ENCODE peak calls at places on chromosomes 3 and 15, in six cellular contexts. Y is astrocyte, I is stomach, O is breast epithelium, F is psoas muscle, S is cardiac muscle cell. E is an unnamed sample. For H3K4me1, the result is how much of the 10 kb centered on the place peaks cover.

GRCh38 chr15:65773386-65774111 is 18.5 kb downstream of the DENND4A start:
- DNase-seq in S (no peak), F (no peak), I (no peak), O (no peak), Y (no peak), E (no peak)

GRCh38 chr15:95946946-95947345 is 383.6 kb upstream of the NR2F2 start:
- DNase-seq in Y (no peak), O (no peak), S (peak), I (no peak), F (no peak), E (no peak)

GRCh38 chr15:31263751-31264533 is 62.7 kb upstream of the KLF13 start:
- DNase-seq in S (no peak), Y (no peak), F (peak), O (peak), I (peak), E (peak)

GRCh38 chr3:108343479-108343870 is 47.1 kb downstream of the HHLA2 start:
- DNase-seq in S (no peak), I (no peak), O (no peak), Y (no peak), F (no peak), E (no peak)

GRCh38 chr3:170321326-170322034 is 36.0 kb upstream of the SKIL start:
- DNase-seq in S (no peak), O (no peak), F (no peak), I (no peak), Y (peak), E (no peak)

GRCh38 chr3:27494784-27495183 is 10.6 kb upstream of the SLC4A7 start:
- DNase-seq in F (no peak), I (no peak), S (no peak), Y (no peak), O (no peak), E (no peak)

GRCh38 chr15:72751751-72752455 is 31.7 kb downstream of the ADPGK start:
- DNase-seq in Y (peak), F (no peak), I (no peak), S (no peak), O (no peak), E (no peak)

GRCh38 chr15:62545392-62546227 is 380.5 kb upstream of the C2CD4B start:
- DNase-seq in S (no peak), I (peak), F (peak), Y (peak), O (peak), E (no peak)

GRCh38 chr3:181030948-181031347 is 41.4 kb upstream of the DNAJC19 start:
- DNase-seq in S (no peak), O (no peak), Y (no peak), I (no peak), F (no peak), E (no peak)

GRCh38 chr3:80350771-80351170 is 583.0 kb upstream of the ROBO1 start:
- DNase-seq in O (no peak), S (no peak), F (no peak), Y (peak), I (no peak), E (no peak)

GRCh38 chr3:170425491-170426239 is 7.0 kb downstream of the CLDN11 start:
- DNase-seq in I (no peak), Y (no peak), O (no peak), S (no peak), F (no peak), E (no peak)

GRCh38 chr15:60255390-60255789 is 142.4 kb downstream of the ANXA2 start:
- DNase-seq in I (no peak), Y (no peak), S (no peak), O (no peak), F (no peak), E (no peak)

GRCh38 chr15:76961277-76962010 is 29.9 kb downstream of the RCN2 start:
- DNase-seq in I (no peak), S (no peak), Y (no peak), F (no peak), O (no peak), E (no peak)

DNA sequence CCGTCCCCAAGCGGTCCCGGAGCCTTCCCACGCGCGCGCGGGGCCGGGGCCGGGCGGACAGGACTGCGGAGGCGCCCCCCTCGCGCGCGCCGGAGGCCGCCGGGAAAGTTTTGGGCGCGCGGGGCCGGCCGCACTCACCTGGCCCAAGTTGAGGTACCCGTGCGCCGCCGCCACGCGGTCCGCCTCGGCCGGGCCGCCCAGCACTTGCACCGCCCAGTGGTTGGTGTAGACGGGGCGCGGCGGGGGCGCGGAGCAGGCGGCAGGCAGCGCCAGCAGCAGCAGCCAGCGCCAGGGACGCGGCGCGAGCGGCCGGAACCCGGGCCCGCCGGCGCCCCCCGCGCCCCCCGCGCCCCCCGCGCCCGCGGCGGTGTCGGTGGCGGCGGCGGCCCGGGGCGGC is 273 bp downstream of the PCSK6 start:
- DNase-seq in O (no peak), Y (no peak), S (peak), F (peak), I (peak), E (no peak)
- TF ChIP-seq CTCF in O (no peak), Y (no peak), S (no peak), F (no peak), I (no peak), E (no peak)

GRCh38 chr3:187997946-187998561 is 155.9 kb upstream of the LPP start:
- DNase-seq in F (no peak), S (no peak), I (no peak), O (no peak), Y (no peak), E (no peak)

GRCh38 chr3:187998611-187999010 is 155.3 kb upstream of the LPP start:
- DNase-seq in Y (no peak), I (no peak), O (no peak), S (no peak), F (no peak), E (no peak)

GRCh38 chr3:187997490-187997889 is 156.5 kb upstream of the LPP start:
- DNase-seq in O (no peak), Y (peak), S (no peak), F (no peak), I (no peak), E (no peak)

GRCh38 chr3:187994221-187995085 is 159.5 kb upstream of the LPP start:
- DNase-seq in F (no peak), I (no peak), S (no peak), Y (peak), O (no peak), E (no peak)

DNA sequence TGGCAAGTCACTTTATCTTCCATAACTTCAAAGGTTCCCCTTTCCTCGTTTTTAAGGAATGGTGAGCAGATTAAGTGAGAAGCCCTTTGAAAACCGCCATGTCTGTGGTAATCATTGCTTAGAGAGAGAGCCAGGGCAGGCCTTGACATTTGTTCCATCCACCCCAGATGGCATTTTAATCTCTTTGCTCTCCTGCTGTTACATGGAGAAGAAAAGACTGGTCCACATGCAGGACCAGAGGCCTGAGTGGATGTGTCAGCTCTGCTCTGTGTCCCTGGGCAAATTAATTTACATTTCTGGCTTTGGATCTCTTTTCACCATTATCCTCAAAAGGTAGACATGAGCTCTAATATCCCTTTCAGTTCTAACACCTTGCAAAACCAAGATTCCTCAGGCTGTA is 157.3 kb upstream of the LPP start:
- DNase-seq in S (no peak), Y (no peak), F (no peak), O (no peak), I (no peak), E (no peak)
- H3K4me1 ChIP-seq in S (under half), Y (under half), F (under half), O (under half), I (under half), E (under half)

DNA sequence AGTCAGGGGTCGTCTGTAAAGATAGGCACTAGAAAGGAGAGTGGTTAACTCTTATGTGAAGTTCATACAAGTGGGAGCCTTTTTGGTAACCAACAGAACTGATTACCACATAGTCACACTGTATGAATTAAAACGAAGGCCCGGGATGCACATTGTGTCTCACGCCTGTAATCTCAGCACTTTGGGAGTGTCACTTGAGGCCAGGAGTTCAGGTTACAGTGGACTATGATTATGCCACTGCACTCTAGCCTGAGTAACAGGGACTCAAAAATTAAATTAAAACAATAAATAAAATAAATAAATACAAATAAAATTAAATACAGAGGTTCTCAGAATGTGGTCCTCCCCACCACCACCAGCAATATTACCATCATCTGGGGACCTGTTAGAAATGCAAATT is 467 bp downstream of the DNAAF4 start:
- DNase-seq in Y (no peak), F (no peak), S (no peak), I (no peak), O (no peak), E (no peak)
- H3K27ac ChIP-seq in Y (no peak), F (no peak), S (no peak), I (no peak), O (no peak), E (no peak)

GRCh38 chr3:34108976-34109375 is 310.5 kb downstream of the PDCD6IP start:
- DNase-seq in O (no peak), I (no peak), F (no peak), S (no peak), Y (no peak), E (no peak)

GRCh38 chr3:34109846-34110245 is 311.4 kb downstream of the PDCD6IP start:
- DNase-seq in F (no peak), S (no peak), Y (no peak), I (no peak), O (no peak), E (no peak)

GRCh38 chr3:34106379-34106778 is 307.9 kb downstream of the PDCD6IP start:
- DNase-seq in S (no peak), O (no peak), F (no peak), I (no peak), Y (no peak), E (no peak)

GRCh38 chr3:34107669-34108068 is 309.2 kb downstream of the PDCD6IP start:
- DNase-seq in I (no peak), F (no peak), S (no peak), Y (no peak), O (no peak), E (no peak)

DNA sequence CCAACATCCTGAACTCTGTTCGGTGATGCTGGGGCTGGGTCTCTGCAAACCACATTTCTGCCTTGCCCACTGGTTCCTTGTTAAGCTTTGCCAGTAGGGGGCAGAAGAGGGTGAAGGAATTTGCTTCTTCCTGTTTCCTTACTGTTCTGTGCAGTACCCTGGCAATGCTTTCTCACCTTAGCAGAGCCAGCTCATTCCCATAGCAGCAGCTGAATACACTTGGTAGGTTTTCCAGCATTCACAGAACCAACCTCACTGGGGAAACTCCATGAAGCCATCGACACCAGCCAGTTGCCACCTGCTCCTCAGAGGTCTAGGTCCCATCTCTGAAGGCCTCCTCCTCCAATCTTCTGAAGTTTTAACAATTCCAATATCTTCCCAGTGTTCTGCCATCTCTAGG is 308.4 kb downstream of the PDCD6IP start:
- DNase-seq in O (no peak), S (peak), Y (no peak), I (peak), F (no peak), E (no peak)
- TF ChIP-seq CTCF in O (peak), S (peak), Y (peak), I (no peak), F (no peak), E (peak)

DNA sequence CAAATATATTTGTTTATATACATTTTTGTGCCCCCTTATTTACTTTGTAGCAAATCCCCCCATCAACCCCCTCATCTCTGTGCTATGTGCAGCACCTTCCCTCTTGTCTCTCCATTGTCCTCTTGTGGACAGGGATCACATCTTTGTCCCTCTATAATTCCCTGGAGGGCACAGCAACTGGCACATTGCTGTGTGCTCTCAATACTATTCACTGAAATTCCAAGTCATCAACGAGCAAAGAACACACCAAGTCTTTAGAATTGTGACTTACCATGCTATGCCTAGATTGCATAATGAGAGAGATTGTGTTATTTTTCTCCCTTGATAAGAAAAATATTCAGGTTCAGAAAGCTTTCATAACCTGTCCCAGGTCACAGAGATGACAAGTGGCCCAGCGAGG is 54.6 kb upstream of the ACAN start:
- DNase-seq in Y (no peak), I (no peak), S (no peak), O (no peak), F (no peak), E (no peak)
- H3K4me1 ChIP-seq in Y (under half), I (under half), S (under half), O (under half), F (under half), E (under half)

E was measured in esophagus squamous epithelium.